ENCODE peak calls at places on chromosomes 1 and 21, in nine cellular contexts. L, F, O, D, V, B, X, A and H are unnamed samples.

GRCh38 chr1:12184008-12184681 is 17.4 kb downstream of the TNFRSF1B start:
- DNase-seq in A (peak; percentile 91), B (peak; percentile 86), X (peak; percentile 44), O (peak; percentile 91), L (peak; percentile 89), F (no peak), V (peak; percentile 85), D (no peak), H (peak; percentile 53)

GRCh38 chr21:28737671-28738279 is 254.9 kb downstream of the LTN1 start:
- DNase-seq in A (no peak), X (no peak), L (no peak), V (peak; percentile 59), B (no peak), D (no peak), F (no peak), O (no peak), H (no peak)

GRCh38 chr1:199046618-199047017 is 407.8 kb downstream of the PTPRC start:
- DNase-seq in D (no peak), L (no peak), X (no peak), V (no peak), B (no peak), F (no peak), O (no peak), A (no peak), H (no peak)

GRCh38 chr1:106676021-106676420 is 380.5 kb upstream of the PRMT6 start:
- DNase-seq in V (no peak), B (no peak), X (no peak), D (no peak), L (no peak), O (no peak), A (no peak), F (no peak), H (no peak)

GRCh38 chr1:150152182-150152536 is 2.4 kb downstream of the PLEKHO1 start:
- DNase-seq in B (no peak), D (no peak), F (no peak), O (no peak), A (no peak), X (no peak), V (no peak), L (no peak), H (no peak)

GRCh38 chr21:28938726-28939125 is 54.0 kb downstream of the LTN1 start:
- DNase-seq in V (no peak), X (no peak), D (no peak), F (no peak), A (no peak), L (no peak), O (no peak), B (no peak), H (no peak)

GRCh38 chr1:226534645-226535044 is 13.9 kb upstream of the STUM start:
- DNase-seq in O (no peak), B (no peak), X (no peak), D (no peak), F (no peak), L (no peak), A (no peak), V (no peak), H (no peak)

GRCh38 chr21:16196521-16197208 is 466.9 kb downstream of the USP25 start:
- DNase-seq in B (no peak), D (no peak), A (no peak), X (no peak), O (no peak), L (no peak), V (no peak), F (no peak), H (no peak)

GRCh38 chr1:181104042-181104789 is 15.7 kb downstream of the IER5 start:
- DNase-seq in D (peak; percentile 79), F (no peak), B (no peak), X (no peak), L (no peak), A (no peak), O (no peak), V (no peak), H (no peak)

GRCh38 chr21:36747815-36748381 is 49.0 kb downstream of the SIM2 start:
- DNase-seq in D (no peak), X (peak; percentile 80), V (peak; percentile 34), B (no peak), L (peak; percentile 59), F (no peak), O (no peak), A (no peak), H (peak; percentile 73)

GRCh38 chr1:199545780-199546179 is 481.7 kb upstream of the NR5A2 start:
- DNase-seq in L (no peak), A (no peak), X (no peak), B (no peak), O (no peak), V (no peak), F (peak; percentile 26), D (peak; percentile 3), H (no peak)

GRCh38 chr1:15617874-15618684 is 821 bp downstream of the DDI2 start:
- DNase-seq in A (no peak), L (peak; percentile 68), V (no peak), O (peak; percentile 81), F (no peak), X (peak; percentile 63), D (no peak), B (no peak), H (peak; percentile 54)

GRCh38 chr1:112542206-112542973 is 33.6 kb downstream of the WNT2B start:
- DNase-seq in A (no peak), B (no peak), D (no peak), O (no peak), L (no peak), V (no peak), X (no peak), F (no peak), H (no peak)

GRCh38 chr21:15850645-15851044 is 120.9 kb downstream of the USP25 start:
- DNase-seq in B (no peak), F (no peak), L (no peak), X (no peak), A (no peak), V (peak; percentile 72), O (no peak), D (no peak), H (no peak)

GRCh38 chr1:6178751-6179563 is 1.2 kb downstream of the CHD5 start:
- DNase-seq in A (no peak), X (no peak), D (no peak), F (no peak), V (no peak), B (no peak), O (no peak), L (no peak), H (no peak)

GRCh38 chr1:196910208-196910607 is 22.4 kb downstream of the CFHR4 start:
- DNase-seq in L (no peak), F (no peak), O (no peak), V (peak; percentile 7), D (no peak), B (no peak), X (no peak), A (no peak), H (no peak)
- TF ChIP-seq CTCF in L (no peak), F (no peak), O (no peak), V (peak; percentile 1), D (no peak), B (no peak), X (no peak), A (no peak), H (no peak)

GRCh38 chr1:160768295-160768657 is 27.7 kb upstream of the LY9 start:
- DNase-seq in V (no peak), D (no peak), A (no peak), F (no peak), X (peak; percentile 49), B (no peak), O (no peak), L (peak; percentile 73), H (peak; percentile 69)

GRCh38 chr1:160773088-160773487 is 22.9 kb upstream of the LY9 start:
- DNase-seq in F (no peak), L (no peak), D (no peak), X (no peak), A (no peak), B (no peak), V (no peak), O (no peak), H (no peak)

GRCh38 chr1:160763993-160764392 is 24.9 kb downstream of the SLAMF7 start:
- DNase-seq in F (no peak), L (no peak), A (no peak), X (no peak), V (no peak), O (no peak), D (no peak), B (no peak), H (no peak)

GRCh38 chr1:160761886-160762285 is 22.8 kb downstream of the SLAMF7 start:
- DNase-seq in V (no peak), X (no peak), O (no peak), B (no peak), L (no peak), F (no peak), D (no peak), A (no peak), H (no peak)

GRCh38 chr1:160767417-160768294 is 28.3 kb upstream of the LY9 start:
- DNase-seq in D (no peak), V (no peak), X (no peak), A (no peak), L (no peak), B (no peak), O (no peak), F (no peak), H (no peak)
- TF ChIP-seq POLR2A in D (no peak), V (no peak), X (peak; percentile 21), A (no peak), L (no peak), B (no peak), O (no peak), F (no peak), H (no peak)

GRCh38 chr1:155076371-155076770 is 2.3 kb upstream of the EFNA3 start:
- DNase-seq in A (no peak), O (no peak), B (no peak), D (no peak), F (no peak), X (no peak), L (no peak), V (no peak), H (no peak)
- H3K9me3 ChIP-seq in A (no peaks in the 10 kb centered on the region), O (no peaks in the 10 kb centered on the region), B (no peaks in the 10 kb centered on the region), D (no peaks in the 10 kb centered on the region), F (no peaks in the 10 kb centered on the region), X (no peaks in the 10 kb centered on the region), L (no peaks in the 10 kb centered on the region), V (no peaks in the 10 kb centered on the region), H (no peaks in the 10 kb centered on the region)

DNA sequence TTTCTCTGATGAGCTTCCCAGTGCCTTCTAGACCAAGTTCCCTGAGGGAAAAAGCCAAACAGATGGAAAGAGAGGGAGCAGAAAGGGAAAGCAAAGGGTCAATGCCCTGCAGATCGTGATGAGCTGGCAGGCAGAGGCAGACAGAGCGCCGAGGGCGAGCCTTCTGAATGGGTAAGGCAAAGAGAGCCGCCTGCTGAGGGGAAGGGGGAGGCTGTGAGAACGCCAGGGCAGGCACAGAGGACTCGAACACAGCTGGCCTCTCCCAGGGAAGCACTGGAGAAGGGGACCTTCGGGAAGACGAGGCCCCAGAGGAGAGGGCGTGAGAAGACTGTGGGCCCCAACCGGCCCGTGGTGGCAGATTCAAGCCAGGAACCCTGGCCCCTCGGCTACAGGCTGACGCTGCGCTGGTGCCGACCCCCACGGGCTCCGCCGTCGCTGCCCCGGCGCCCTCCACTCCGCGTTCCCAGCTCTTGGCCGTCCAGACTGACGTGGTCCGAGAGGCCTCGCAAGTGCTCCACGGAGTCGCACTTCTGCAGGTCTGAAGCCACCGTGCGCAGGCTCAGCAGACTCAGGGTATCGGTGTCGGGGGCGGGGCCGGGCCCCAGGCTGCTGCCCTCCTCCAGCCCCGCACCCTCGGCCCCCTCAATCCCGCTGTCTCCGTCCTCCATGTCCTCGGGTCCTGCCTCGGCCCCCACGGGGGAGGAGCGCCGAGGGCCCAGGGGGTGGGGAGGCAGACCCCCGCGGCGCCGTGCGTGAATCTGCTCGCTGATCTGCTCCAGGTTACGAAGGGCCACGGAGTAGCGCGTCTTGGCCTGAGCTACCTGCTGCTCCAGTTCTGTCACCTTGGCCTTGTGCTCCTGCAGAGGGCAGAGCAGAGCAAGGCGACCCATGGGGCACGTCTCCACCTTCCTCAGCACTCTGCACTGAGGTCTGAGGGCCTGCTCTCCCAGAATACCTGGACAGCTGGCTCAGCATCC is 13.9 kb downstream of the SH3BP5L start:
- DNase-seq in O (no peak), D (no peak), A (no peak), X (peak; percentile 28), V (no peak), L (peak; percentile 58), B (no peak), F (no peak), H (no peak)
- TF ChIP-seq CTCF in O (no peak), D (no peak), A (no peak), X (peak; percentile 40), V (no peak), L (no peak), B (no peak), F (no peak), H (no peak)